ENCODE peak calls at places on chromosome 22, in eight cellular contexts. V, B, U, G, Q, J, D and O are unnamed samples.

GRCh38 chr22:49436056-49436455 is 391.6 kb downstream of the BRD1 start:
- DNase-seq in G (no peak), Q (no peak), B (no peak), V (no peak), D (no peak), J (no peak), U (no peak), O (no peak)

GRCh38 chr22:47173535-47174021 is 411.1 kb downstream of the TBC1D22A start:
- DNase-seq in Q (no peak), U (no peak), V (no peak), J (no peak), D (no peak), B (peak), G (no peak), O (peak)

GRCh38 chr22:49155809-49156580 is 671.7 kb downstream of the BRD1 start:
- DNase-seq in J (no peak), U (no peak), V (no peak), Q (no peak), G (no peak), B (no peak), D (no peak), O (no peak)

GRCh38 chr22:22111267-22111751 is 128.7 kb upstream of the TOP3B start:
- DNase-seq in Q (no peak), G (no peak), U (peak), B (no peak), V (peak), D (peak), J (peak), O (no peak)

GRCh38 chr22:22866381-22867111 is 21.1 kb upstream of the IGLL5 start:
- DNase-seq in D (peak), V (no peak), B (no peak), J (peak), G (no peak), U (no peak), Q (no peak), O (no peak)

GRCh38 chr22:41598081-41598480 is 8.4 kb upstream of the PMM1 start:
- DNase-seq in U (peak), B (no peak), D (peak), V (peak), G (no peak), J (peak), Q (no peak), O (no peak)

GRCh38 chr22:36769541-36769940 is 6.4 kb downstream of the IFT27 start:
- DNase-seq in B (no peak), U (no peak), D (no peak), Q (no peak), J (no peak), G (no peak), V (no peak), O (no peak)

GRCh38 chr22:40462195-40462988 is 92.0 kb downstream of the SGSM3 start:
- DNase-seq in G (no peak), D (no peak), J (no peak), V (no peak), B (no peak), U (no peak), Q (no peak), O (no peak)

GRCh38 chr22:29344137-29344536 is 28.6 kb upstream of the RASL10A start:
- DNase-seq in U (peak), J (peak), Q (peak), D (peak), G (peak), B (peak), V (peak), O (no peak)

GRCh38 chr22:17777005-17777716 is 2.9 kb upstream of the BID start:
- DNase-seq in G (no peak), Q (no peak), V (no peak), J (no peak), D (no peak), U (no peak), B (peak), O (no peak)

GRCh38 chr22:30245985-30246901 is at the start of gene LIF:
- DNase-seq in J (peak), B (no peak), D (peak), G (no peak), Q (peak), V (no peak), U (peak), O (no peak)

GRCh38 chr22:19959043-19959586 is 17.5 kb upstream of the TXNRD2 start:
- DNase-seq in B (peak), J (peak), Q (peak), D (peak), G (peak), V (no peak), U (no peak), O (no peak)

GRCh38 chr22:33328789-33329296 is 270.7 kb upstream of the SYN3 start:
- DNase-seq in J (peak), D (peak), Q (peak), G (no peak), B (no peak), V (peak), U (peak), O (no peak)

GRCh38 chr22:37726240-37726887 is 29.5 kb downstream of the TRIOBP start:
- DNase-seq in B (no peak), Q (no peak), J (peak), V (no peak), U (peak), D (peak), G (no peak), O (no peak)

GRCh38 chr22:33831651-33832050 is 88.6 kb downstream of the LARGE1 start:
- DNase-seq in D (no peak), B (no peak), U (no peak), V (no peak), J (no peak), G (no peak), Q (no peak), O (no peak)

GRCh38 chr22:27994481-27995331 is 75.7 kb upstream of the PITPNB start:
- DNase-seq in B (no peak), U (no peak), V (no peak), Q (no peak), D (no peak), J (no peak), G (no peak), O (no peak)

GRCh38 chr22:27637604-27638003 is 164.0 kb downstream of the MN1 start:
- DNase-seq in U (peak), Q (no peak), D (peak), B (no peak), G (no peak), V (no peak), J (peak), O (no peak)

GRCh38 chr22:34454598-34454997 is 534.3 kb upstream of the LARGE1 start:
- DNase-seq in B (no peak), U (no peak), V (no peak), D (no peak), J (no peak), G (no peak), Q (no peak), O (no peak)

GRCh38 chr22:44623771-44624510 is 78.1 kb upstream of the PRR5 start:
- DNase-seq in Q (peak), U (no peak), J (no peak), V (no peak), G (no peak), D (peak), B (no peak), O (no peak)

GRCh38 chr22:35119494-35119893 is 53.5 kb downstream of the ISX start:
- DNase-seq in Q (no peak), B (no peak), U (no peak), G (no peak), D (no peak), V (no peak), J (no peak), O (no peak)

GRCh38 chr22:33350391-33350955 is 292.3 kb upstream of the SYN3 start:
- DNase-seq in Q (no peak), U (no peak), V (no peak), G (no peak), B (no peak), J (no peak), D (no peak), O (no peak)

GRCh38 chr22:30195245-30196140 is 51.1 kb downstream of the LIF start:
- DNase-seq in D (peak), B (no peak), G (no peak), Q (no peak), J (peak), U (peak), V (no peak), O (no peak)

GRCh38 chr22:17824452-17824851 is 50.2 kb upstream of the BID start:
- DNase-seq in D (no peak), B (no peak), U (no peak), G (peak), Q (no peak), V (no peak), J (no peak), O (no peak)

GRCh38 chr22:50548913-50549790 is 3.5 kb downstream of the KLHDC7B start:
- DNase-seq in J (no peak), G (no peak), B (no peak), V (no peak), U (no peak), Q (no peak), D (no peak), O (no peak)

GRCh38 chr22:50546326-50547230 is 879 bp downstream of the KLHDC7B start:
- DNase-seq in V (no peak), G (no peak), U (no peak), J (no peak), Q (no peak), D (no peak), B (no peak), O (no peak)

GRCh38 chr22:50550395-50550794 is 4.7 kb downstream of the KLHDC7B start:
- DNase-seq in D (no peak), B (no peak), Q (no peak), U (no peak), V (no peak), G (no peak), J (no peak), O (no peak)

GRCh38 chr22:50547231-50547851 is 1.6 kb downstream of the KLHDC7B start:
- DNase-seq in J (no peak), D (no peak), G (no peak), Q (no peak), V (no peak), U (no peak), B (no peak), O (no peak)

GRCh38 chr22:50548046-50548912 is 2.6 kb downstream of the KLHDC7B start:
- DNase-seq in D (no peak), B (no peak), Q (no peak), V (no peak), J (no peak), G (no peak), U (no peak), O (no peak)
- TF ChIP-seq CTCF in D (no peak), B (peak), Q (no peak), V (no peak), J (no peak), G (no peak), U (no peak), O (no peak)

DNA sequence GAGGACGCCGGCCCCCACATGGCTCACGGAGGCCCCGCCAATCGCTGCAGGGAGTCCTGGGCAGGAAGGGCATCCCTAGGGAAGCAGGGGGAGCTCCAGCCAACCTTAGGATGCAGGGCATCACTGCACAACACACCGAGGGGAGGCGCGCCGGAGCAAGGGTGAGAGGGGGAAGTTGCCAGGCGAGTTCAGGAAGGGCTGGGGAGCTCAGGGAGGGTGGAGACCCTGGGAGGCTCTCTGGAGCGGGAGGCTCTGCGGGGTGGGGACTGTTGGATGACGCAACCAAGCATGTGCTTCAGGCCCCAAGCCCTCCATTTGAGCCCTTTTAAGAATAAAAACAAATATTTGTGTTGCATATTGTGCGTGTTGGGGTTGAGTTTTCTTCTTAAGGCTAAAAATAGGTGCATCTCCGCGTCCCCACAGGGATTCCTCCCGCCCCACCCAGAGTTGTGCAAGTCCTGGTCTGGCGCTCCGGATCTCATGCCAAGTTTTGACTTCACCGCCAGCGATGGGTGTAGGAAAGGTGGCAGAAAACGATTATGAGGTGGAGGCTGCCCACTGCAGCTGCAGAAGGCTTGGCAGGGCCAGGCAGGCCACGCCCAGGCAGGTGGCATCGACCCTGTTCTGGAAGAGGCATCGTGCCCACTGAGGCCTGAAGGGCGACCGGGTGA is 65.2 kb downstream of the WNT7B start:
- DNase-seq in D (peak), B (peak), Q (peak), U (peak), G (peak), J (peak), V (no peak), O (no peak)
- TF ChIP-seq CTCF in D (no peak), B (no peak), Q (no peak), U (no peak), G (no peak), J (no peak), V (no peak), O (no peak)

GRCh38 chr22:42773161-42773560 is 52.5 kb upstream of the A4GALT start:
- DNase-seq in Q (no peak), J (no peak), B (peak), U (no peak), G (no peak), D (no peak), V (no peak), O (no peak)

GRCh38 chr22:42772647-42773046 is 52.0 kb upstream of the A4GALT start:
- DNase-seq in B (no peak), V (no peak), D (no peak), U (no peak), J (no peak), G (no peak), Q (no peak), O (no peak)

GRCh38 chr22:42780070-42780540 is 59.4 kb upstream of the A4GALT start:
- DNase-seq in J (peak), G (no peak), B (peak), Q (peak), D (peak), V (peak), U (peak), O (no peak)

DNA sequence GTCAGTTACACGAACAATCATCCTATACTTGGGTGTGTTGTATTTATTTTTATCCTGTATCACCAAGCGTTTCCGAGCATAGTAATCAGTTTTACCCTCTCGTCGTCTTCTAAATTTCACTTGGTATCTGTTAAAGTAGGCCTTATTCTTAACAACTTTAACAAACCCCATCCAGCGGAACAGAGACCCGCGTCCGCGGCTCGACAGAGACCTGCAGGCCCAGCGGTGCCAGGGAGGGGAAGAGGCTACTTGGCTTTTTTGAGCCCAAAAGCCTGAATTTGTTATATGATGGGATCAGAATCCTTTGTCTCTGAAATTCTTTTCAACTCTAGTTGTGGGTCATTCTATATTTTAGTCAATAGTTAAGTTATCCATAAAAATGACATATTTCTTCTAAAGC is 56.5 kb upstream of the A4GALT start:
- DNase-seq in Q (no peak), J (no peak), U (no peak), G (no peak), B (no peak), D (no peak), V (no peak), O (no peak)
- TF ChIP-seq CTCF in Q (no peak), J (no peak), U (no peak), G (no peak), B (no peak), D (no peak), V (no peak), O (no peak)

DNA sequence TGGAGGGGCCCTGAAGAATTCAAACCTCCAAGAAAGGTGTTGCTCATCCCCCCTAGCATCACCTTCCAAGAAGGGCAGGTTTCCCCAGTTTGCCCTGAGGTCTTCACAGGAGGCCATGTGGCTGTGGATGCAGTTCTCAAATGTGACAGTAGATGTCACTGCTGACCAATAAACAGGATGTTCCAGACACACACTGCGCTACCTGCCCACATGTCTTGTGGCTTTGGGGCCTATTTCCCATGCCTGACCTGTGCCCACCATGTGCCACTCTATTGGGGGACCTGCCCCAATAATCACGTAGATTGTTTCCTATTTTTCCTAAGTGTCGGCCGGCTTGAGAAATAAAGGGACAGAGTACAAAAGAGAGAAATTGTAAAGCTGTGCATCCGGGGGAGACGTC is 4.5 kb downstream of the GSTT2 start:
- DNase-seq in B (peak), G (no peak), V (peak), J (peak), D (no peak), U (peak), Q (peak), O (no peak)
- TF ChIP-seq CTCF in B (peak), G (peak), V (peak), J (peak), D (no peak), U (no peak), Q (peak), O (peak)

GRCh38 chr22:32202539-32203180 is 2.2 kb downstream of the RFPL2 start:
- DNase-seq in U (peak), V (peak), J (peak), Q (peak), B (no peak), D (peak), G (peak), O (peak)
- TF ChIP-seq CTCF in U (peak), V (peak), J (peak), Q (peak), B (peak), D (peak), G (peak), O (no peak)